ENCODE peak calls at places on chromosomes 11 and 22, in eight cellular contexts. B, H, S, I, F, D, V and P are unnamed samples.

GRCh38 chr11:72589802-72590761 is 84.1 kb downstream of the PDE2A start:
- DNase-seq in B (no peak), H (no peak), S (no peak), I (peak), F (no peak), D (peak), V (peak), P (peak)

GRCh38 chr11:17719940-17720795 is 797 bp downstream of the MYOD1 start:
- DNase-seq in B (no peak), H (no peak), S (no peak), I (no peak), F (no peak), D (no peak), V (peak), P (no peak)

GRCh38 chr11:68934666-68935065 is 31.0 kb downstream of the IGHMBP2 start:
- DNase-seq in B (no peak), H (no peak), S (no peak), I (no peak), F (no peak), D (no peak), V (no peak), P (no peak)

GRCh38 chr11:125842319-125842948 is 9.3 kb downstream of the PATE4 start:
- DNase-seq in B (no peak), H (no peak), S (no peak), I (no peak), F (no peak), D (no peak), V (no peak), P (no peak)

GRCh38 chr22:38317237-38317994 is at the start of gene CSNK1E:
- DNase-seq in B (no peak), H (no peak), S (peak), I (peak), F (peak), D (peak), V (no peak), P (peak)

GRCh38 chr11:112844530-112844929 is 116.7 kb upstream of the NCAM1 start:
- DNase-seq in B (no peak), H (no peak), S (no peak), I (no peak), F (no peak), D (no peak), V (no peak), P (no peak)

GRCh38 chr11:133830931-133831907 is 14.1 kb downstream of the SPATA19 start:
- DNase-seq in B (no peak), H (no peak), S (no peak), I (no peak), F (no peak), D (no peak), V (no peak), P (no peak)

GRCh38 chr11:11427185-11427944 is 74.3 kb upstream of the CSNK2A3 start:
- DNase-seq in B (no peak), H (no peak), S (no peak), I (no peak), F (no peak), D (no peak), V (no peak), P (no peak)

GRCh38 chr11:2203440-2204259 is 32.0 kb upstream of the TH start:
- DNase-seq in B (no peak), H (no peak), S (peak), I (no peak), F (no peak), D (peak), V (no peak), P (no peak)

GRCh38 chr11:74780277-74780870 is 31.7 kb downstream of the RNF169 start:
- DNase-seq in B (no peak), H (no peak), S (no peak), I (no peak), F (no peak), D (no peak), V (no peak), P (no peak)

GRCh38 chr11:129766858-129767604 is 48.6 kb upstream of the TMEM45B start:
- DNase-seq in B (no peak), H (no peak), S (no peak), I (no peak), F (no peak), D (no peak), V (peak), P (no peak)

GRCh38 chr22:27581688-27582087 is 219.9 kb downstream of the MN1 start:
- DNase-seq in B (peak), H (no peak), S (peak), I (no peak), F (no peak), D (peak), V (peak), P (no peak)

GRCh38 chr11:79243412-79244174 is 197.2 kb downstream of the TENM4 start:
- DNase-seq in B (no peak), H (no peak), S (no peak), I (no peak), F (no peak), D (no peak), V (peak), P (no peak)

GRCh38 chr11:131246589-131247164 is 123.7 kb upstream of the NTM start:
- DNase-seq in B (no peak), H (no peak), S (no peak), I (no peak), F (no peak), D (peak), V (peak), P (no peak)

GRCh38 chr11:130527648-130528300 is 79.3 kb downstream of the ADAMTS15 start:
- DNase-seq in B (no peak), H (no peak), S (no peak), I (no peak), F (no peak), D (peak), V (peak), P (no peak)

GRCh38 chr11:119832132-119832531 is 103.1 kb upstream of the NECTIN1 start:
- DNase-seq in B (no peak), H (no peak), S (no peak), I (no peak), F (no peak), D (no peak), V (no peak), P (no peak)

GRCh38 chr11:104484784-104485554 is 321.0 kb upstream of the PDGFD start:
- DNase-seq in B (no peak), H (no peak), S (no peak), I (no peak), F (no peak), D (no peak), V (no peak), P (no peak)

GRCh38 chr22:30870451-30871345 is 97.9 kb downstream of the MORC2 start:
- DNase-seq in B (no peak), H (no peak), S (peak), I (no peak), F (no peak), D (no peak), V (no peak), P (no peak)

GRCh38 chr11:45204761-45205160 is 58.3 kb downstream of the PRDM11 start:
- DNase-seq in B (no peak), H (no peak), S (no peak), I (no peak), F (no peak), D (no peak), V (no peak), P (no peak)

GRCh38 chr22:27405672-27406388 is 395.7 kb downstream of the MN1 start:
- DNase-seq in B (no peak), H (no peak), S (peak), I (peak), F (peak), D (peak), V (peak), P (peak)

GRCh38 chr11:93279911-93280347 is 50.6 kb upstream of the DEUP1 start:
- DNase-seq in B (no peak), H (no peak), S (no peak), I (peak), F (no peak), D (no peak), V (no peak), P (peak)

GRCh38 chr11:42967653-42968052 is 344.1 kb upstream of the API5 start:
- DNase-seq in B (no peak), H (no peak), S (no peak), I (no peak), F (no peak), D (no peak), V (no peak), P (no peak)

GRCh38 chr11:73875840-73876239 is 806 bp downstream of the COA4 start:
- DNase-seq in B (no peak), H (no peak), S (no peak), I (no peak), F (no peak), D (no peak), V (no peak), P (no peak)

GRCh38 chr11:116035972-116036371 is 531.8 kb upstream of the CADM1 start:
- DNase-seq in B (no peak), H (no peak), S (no peak), I (peak), F (no peak), D (no peak), V (no peak), P (no peak)

GRCh38 chr11:29518389-29519174 is 498.2 kb downstream of the KCNA4 start:
- DNase-seq in B (no peak), H (no peak), S (no peak), I (no peak), F (no peak), D (no peak), V (no peak), P (no peak)

GRCh38 chr22:23101524-23101923 is 31.2 kb downstream of the GNAZ start:
- DNase-seq in B (no peak), H (no peak), S (no peak), I (no peak), F (no peak), D (no peak), V (no peak), P (no peak)

GRCh38 chr22:23103199-23103954 is 33.1 kb downstream of the GNAZ start:
- DNase-seq in B (no peak), H (no peak), S (no peak), I (no peak), F (no peak), D (no peak), V (no peak), P (no peak)

GRCh38 chr22:23104109-23104971 is 34.0 kb downstream of the GNAZ start:
- DNase-seq in B (no peak), H (no peak), S (no peak), I (no peak), F (no peak), D (no peak), V (no peak), P (no peak)

GRCh38 chr22:23102002-23102655 is 31.8 kb downstream of the GNAZ start:
- DNase-seq in B (no peak), H (no peak), S (no peak), I (no peak), F (no peak), D (no peak), V (no peak), P (no peak)

GRCh38 chr22:23102776-23103175 is 32.5 kb downstream of the GNAZ start:
- DNase-seq in B (no peak), H (no peak), S (no peak), I (no peak), F (no peak), D (no peak), V (no peak), P (no peak)
- TF ChIP-seq CTCF in B (no peak), H (no peak), S (no peak), I (no peak), F (no peak), D (no peak), V (no peak), P (no peak)

DNA sequence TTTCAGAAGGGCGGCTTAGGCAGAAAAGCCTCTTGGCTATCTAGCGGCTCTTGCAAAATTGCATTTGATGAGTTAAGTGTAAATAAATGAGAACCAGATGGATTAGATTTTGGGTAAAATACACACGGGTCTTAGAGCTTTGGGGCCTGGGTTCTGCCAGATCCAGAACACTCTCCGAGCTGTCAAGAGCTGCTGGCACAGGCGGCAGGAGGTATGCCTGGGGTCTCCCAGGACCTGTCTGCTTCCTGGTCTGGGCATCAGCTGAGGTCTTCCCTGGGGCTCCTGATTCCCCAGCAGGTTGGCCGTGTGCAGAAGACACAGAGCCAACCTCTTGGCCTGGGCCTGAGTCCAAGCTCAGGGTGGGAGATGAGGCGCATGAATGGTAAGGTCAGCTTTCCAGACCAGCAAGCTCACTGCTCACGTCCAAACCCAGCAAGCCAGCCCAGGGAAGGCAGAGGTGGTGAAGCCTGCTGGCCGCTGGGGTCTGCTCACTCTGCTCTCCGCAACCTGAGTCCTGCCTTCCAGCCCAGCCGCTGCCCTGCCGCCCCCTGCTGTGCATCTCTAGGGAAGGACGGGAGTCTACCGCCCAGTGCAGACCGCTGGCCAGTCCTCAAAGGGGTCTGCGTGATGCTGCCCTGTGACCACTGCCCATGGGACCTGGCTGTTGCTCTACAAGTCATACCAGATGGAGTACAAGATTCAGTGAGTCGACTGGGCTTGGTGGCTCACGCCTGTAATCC is 44.9 kb downstream of the SCUBE1 start:
- DNase-seq in B (no peak), H (no peak), S (no peak), I (no peak), F (no peak), D (no peak), V (peak), P (no peak)
- TF ChIP-seq CTCF in B (no peak), H (no peak), S (no peak), I (no peak), F (no peak), D (no peak), V (no peak), P (no peak)

DNA sequence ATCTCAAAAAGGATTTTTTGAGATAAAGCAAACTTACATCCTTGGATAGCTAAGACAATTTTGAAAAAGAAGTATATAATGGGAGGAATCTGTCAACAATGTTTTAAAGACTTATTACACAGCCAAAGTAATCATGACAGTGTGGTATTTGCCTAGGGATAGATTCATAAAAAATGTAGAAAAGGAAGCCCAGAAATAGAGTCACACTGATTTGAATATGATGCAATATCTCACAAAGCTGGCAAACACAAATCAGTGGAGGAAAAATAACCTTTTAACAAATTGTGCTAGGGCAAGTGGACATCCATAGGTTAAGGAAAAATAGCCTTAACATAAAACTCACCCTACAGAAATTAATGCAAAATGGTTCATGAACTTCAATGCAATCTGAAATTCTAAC is 6.0 kb downstream of the XKR3 start:
- DNase-seq in B (no peak), H (no peak), S (no peak), I (no peak), F (no peak), D (no peak), V (peak), P (no peak)
- TF ChIP-seq CTCF in B (no peak), H (no peak), S (no peak), I (no peak), F (no peak), D (no peak), V (no peak), P (no peak)

DNA sequence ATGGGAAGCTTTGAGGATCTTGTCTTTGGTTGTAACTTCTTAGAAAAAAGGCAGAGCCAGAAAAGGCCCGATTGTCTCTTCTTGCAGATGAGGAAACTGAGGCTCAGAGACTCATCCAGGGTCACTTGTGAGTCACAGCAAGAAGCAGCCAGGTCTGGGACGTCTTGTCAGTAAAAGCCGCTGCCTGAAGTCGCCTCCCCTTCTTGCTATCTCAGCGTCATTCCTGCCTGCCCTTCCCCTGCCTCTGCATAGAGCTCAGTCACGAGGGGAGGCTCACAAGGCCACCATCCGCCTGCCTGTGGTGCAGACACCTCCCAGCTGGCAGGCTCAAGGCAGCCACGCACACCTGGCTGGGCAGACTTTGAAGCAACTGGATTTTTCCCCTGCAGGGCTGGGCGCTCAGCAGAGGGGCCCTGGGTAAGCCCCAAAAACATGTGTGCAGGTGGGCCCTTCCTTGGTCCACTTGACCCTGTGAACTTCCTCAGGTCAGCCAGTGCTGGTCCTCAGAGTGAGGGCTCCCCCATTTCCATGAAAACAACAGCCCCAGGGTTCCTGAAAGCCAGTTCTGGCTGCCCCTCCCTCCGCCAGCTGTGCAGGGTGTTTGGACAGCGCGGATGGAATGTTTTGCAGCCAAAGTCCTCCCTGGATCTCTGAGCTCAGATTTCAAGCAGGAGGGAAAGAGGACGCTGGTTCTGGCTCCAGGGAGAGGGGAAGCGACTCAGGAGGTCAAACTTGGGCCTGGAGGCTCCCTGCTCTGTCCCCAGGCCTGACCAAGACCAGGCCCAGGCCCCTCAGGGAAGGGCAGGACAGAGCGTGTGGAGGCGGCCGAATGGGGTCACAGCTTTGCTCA is 6.0 kb upstream of the RAB3IL1 start:
- DNase-seq in B (peak), H (no peak), S (peak), I (peak), F (no peak), D (peak), V (peak), P (no peak)
- TF ChIP-seq CTCF in B (no peak), H (no peak), S (no peak), I (no peak), F (no peak), D (no peak), V (no peak), P (no peak)

GRCh38 chr11:75893202-75893601 is 78.2 kb downstream of the UVRAG start:
- DNase-seq in B (no peak), H (no peak), S (no peak), I (peak), F (no peak), D (no peak), V (no peak), P (peak)
- TF ChIP-seq CTCF in B (no peak), H (no peak), S (no peak), I (no peak), F (no peak), D (no peak), V (no peak), P (no peak)